ENCODE peak calls at places on chromosomes 7 and 10, in six cellular contexts. G, B, E, W, O and N are unnamed samples.
A peak's percentile ranks its signal among the peaks of the same experiment; 100 is the strongest.

GRCh38 chr10:124539935-124540641 is 78.5 kb downstream of the LHPP start:
- DNase-seq in G (peak; percentile 41), B (peak; percentile 79), E (peak; percentile 28), W (peak; percentile 75), O (peak; percentile 19), N (peak; percentile 46)

GRCh38 chr7:102813256-102814024 is 64.6 kb downstream of the FAM185A start:
- DNase-seq in G (no peak), B (no peak), E (no peak), W (no peak), O (no peak), N (no peak)

GRCh38 chr10:50648935-50649227 is 25.1 kb upstream of the SGMS1 start:
- DNase-seq in G (no peak), B (no peak), E (no peak), W (no peak), O (no peak), N (no peak)

GRCh38 chr7:128202287-128202957 is 38.7 kb upstream of the LEP start:
- DNase-seq in G (no peak), B (no peak), E (no peak), W (no peak), O (no peak), N (no peak)

GRCh38 chr10:44576715-44577191 is 191.9 kb upstream of the CXCL12 start:
- DNase-seq in G (no peak), B (no peak), E (no peak), W (no peak), O (no peak), N (no peak)

GRCh38 chr10:132705173-132705572 is 80.8 kb downstream of the NKX6-2 start:
- DNase-seq in G (no peak), B (peak; percentile 6), E (no peak), W (no peak), O (no peak), N (no peak)

GRCh38 chr10:9645404-9645803 is 1372.3 kb upstream of the CELF2 start:
- DNase-seq in G (no peak), B (no peak), E (no peak), W (no peak), O (no peak), N (no peak)

GRCh38 chr7:20260219-20260618 is 43.0 kb upstream of the MACC1 start:
- DNase-seq in G (no peak), B (no peak), E (no peak), W (no peak), O (no peak), N (no peak)

GRCh38 chr7:141073641-141074161 is at the start of gene TMEM178B:
- DNase-seq in G (no peak), B (no peak), E (peak; percentile 15), W (no peak), O (no peak), N (no peak)

GRCh38 chr10:104254493-104255243 is at the start of gene GSTO1:
- DNase-seq in G (peak; percentile 58), B (peak; percentile 65), E (peak; percentile 87), W (peak; percentile 53), O (peak; percentile 71), N (peak; percentile 35)

GRCh38 chr10:94493463-94493862 is 52.1 kb upstream of the HELLS start:
- DNase-seq in G (no peak), B (no peak), E (no peak), W (no peak), O (no peak), N (no peak)

GRCh38 chr7:6015917-6016652 is 7.0 kb downstream of the AIMP2 start:
- DNase-seq in G (no peak), B (no peak), E (peak; percentile 45), W (no peak), O (peak; percentile 72), N (no peak)

GRCh38 chr10:19043431-19043830 is 5.2 kb upstream of the MALRD1 start:
- DNase-seq in G (no peak), B (no peak), E (no peak), W (no peak), O (no peak), N (no peak)

GRCh38 chr10:56091872-56092271 is 269.2 kb downstream of the ZWINT start:
- DNase-seq in G (no peak), B (no peak), E (no peak), W (no peak), O (no peak), N (no peak)

GRCh38 chr7:1851731-1852531 is 181.9 kb downstream of the ELFN1 start:
- DNase-seq in G (no peak), B (peak; percentile 12), E (no peak), W (no peak), O (no peak), N (no peak)

GRCh38 chr7:118862733-118863132 is 638.2 kb downstream of the ANKRD7 start:
- DNase-seq in G (no peak), B (no peak), E (no peak), W (no peak), O (no peak), N (no peak)

GRCh38 chr10:132309466-132309865 is 1.7 kb upstream of the STK32C start:
- DNase-seq in G (no peak), B (no peak), E (no peak), W (no peak), O (no peak), N (no peak)

GRCh38 chr10:128125416-128125943 is 743 bp downstream of the MKI67 start:
- DNase-seq in G (no peak), B (no peak), E (no peak), W (no peak), O (no peak), N (no peak)

GRCh38 chr7:92873776-92874175 is 37.4 kb upstream of the CDK6 start:
- DNase-seq in G (no peak), B (no peak), E (no peak), W (no peak), O (peak; percentile 84), N (no peak)

GRCh38 chr7:135274495-135275268 is 41.0 kb downstream of the STRA8 start:
- DNase-seq in G (peak; percentile 29), B (peak; percentile 88), E (peak; percentile 71), W (peak; percentile 61), O (peak; percentile 65), N (peak; percentile 28)

GRCh38 chr10:76444034-76444800 is 1012.8 kb downstream of the LRMDA start:
- DNase-seq in G (no peak), B (no peak), E (no peak), W (no peak), O (peak; percentile 93), N (no peak)

GRCh38 chr7:128757203-128757602 is 18.0 kb downstream of the CALU start:
- DNase-seq in G (no peak), B (no peak), E (no peak), W (no peak), O (no peak), N (no peak)

GRCh38 chr7:3089493-3089892 is 45.8 kb upstream of the CARD11 start:
- DNase-seq in G (no peak), B (peak; percentile 77), E (no peak), W (no peak), O (no peak), N (no peak)

GRCh38 chr7:69932034-69932628 is 333.9 kb downstream of the AUTS2 start:
- DNase-seq in G (no peak), B (peak; percentile 12), E (no peak), W (no peak), O (peak; percentile 0), N (no peak)

GRCh38 chr10:101000602-101000991 is 989 bp downstream of the LZTS2 start:
- DNase-seq in G (no peak), B (no peak), E (no peak), W (no peak), O (no peak), N (no peak)

GRCh38 chr10:129277804-129278203 is 189.2 kb upstream of the MGMT start:
- DNase-seq in G (no peak), B (no peak), E (no peak), W (no peak), O (no peak), N (no peak)

GRCh38 chr10:64659311-64659710 is 1138.1 kb downstream of the REEP3 start:
- DNase-seq in G (no peak), B (no peak), E (no peak), W (no peak), O (no peak), N (no peak)

GRCh38 chr7:14734839-14735321 is 167.7 kb downstream of the DGKB start:
- DNase-seq in G (no peak), B (peak; percentile 71), E (no peak), W (no peak), O (no peak), N (no peak)

GRCh38 chr7:151389096-151389767 is 20.6 kb downstream of the WDR86 start:
- DNase-seq in G (no peak), B (no peak), E (no peak), W (no peak), O (no peak), N (no peak)

GRCh38 chr10:75397571-75397921 is 4.0 kb downstream of the ZNF503 start:
- DNase-seq in G (no peak), B (no peak), E (no peak), W (no peak), O (no peak), N (no peak)

GRCh38 chr10:132461683-132462231 is 64.8 kb downstream of the PWWP2B start:
- DNase-seq in G (no peak), B (no peak), E (no peak), W (no peak), O (no peak), N (no peak)

GRCh38 chr7:136953386-136953785 is 84.9 kb downstream of the CHRM2 start:
- DNase-seq in G (no peak), B (no peak), E (peak; percentile 84), W (no peak), O (peak; percentile 75), N (no peak)

GRCh38 chr7:43960933-43961332 is 34.7 kb downstream of the UBE2D4 start:
- DNase-seq in G (no peak), B (no peak), E (no peak), W (no peak), O (no peak), N (no peak)

GRCh38 chr10:47160967-47161366 is 139.0 kb upstream of the GDF10 start:
- DNase-seq in G (no peak), B (no peak), E (no peak), W (no peak), O (no peak), N (no peak)